ENCODE peak calls at places on chromosome 10, in eight cellular contexts. K, U, Y, B, Q, N, P and I are unnamed samples.

GRCh38 chr10:9781681-9782080 is 1236.0 kb upstream of the CELF2 start:
- DNase-seq in N (no peak), K (no peak), Y (no peak), Q (no peak), U (no peak), P (no peak), B (no peak), I (no peak)

GRCh38 chr10:109968954-109969644 is 38.7 kb upstream of the ADD3 start:
- DNase-seq in Y (no peak), K (no peak), P (no peak), N (no peak), B (no peak), U (no peak), Q (no peak), I (no peak)

GRCh38 chr10:124455441-124455840 is 5.6 kb upstream of the NKX1-2 start:
- DNase-seq in B (no peak), U (no peak), K (no peak), Q (no peak), N (no peak), P (no peak), Y (no peak), I (no peak)

GRCh38 chr10:119305860-119306513 is 98.6 kb downstream of the GRK5 start:
- DNase-seq in Y (peak), K (peak), U (peak), Q (peak), P (peak), B (peak), N (peak), I (peak)

GRCh38 chr10:61330669-61331068 is 122.5 kb downstream of the TMEM26 start:
- DNase-seq in B (no peak), Q (no peak), U (no peak), P (no peak), N (no peak), Y (no peak), K (no peak), I (no peak)

GRCh38 chr10:126931548-126931947 is 26.3 kb downstream of the DOCK1 start:
- DNase-seq in P (no peak), U (no peak), B (no peak), Y (no peak), K (no peak), N (no peak), Q (no peak), I (no peak)

GRCh38 chr10:102802920-102803534 is 34.2 kb downstream of the CYP17A1 start:
- DNase-seq in Q (peak), N (no peak), P (peak), Y (no peak), K (no peak), B (no peak), U (peak), I (peak)

GRCh38 chr10:68501691-68502090 is 25.6 kb downstream of the SLC25A16 start:
- DNase-seq in B (no peak), N (no peak), U (no peak), P (no peak), K (no peak), Y (no peak), Q (no peak), I (no peak)

GRCh38 chr10:94645285-94645684 is 38.2 kb upstream of the CYP2C18 start:
- DNase-seq in B (no peak), P (no peak), K (no peak), Y (no peak), Q (no peak), U (no peak), N (no peak), I (no peak)

GRCh38 chr10:99418910-99419624 is 11.4 kb downstream of the GOT1 start:
- DNase-seq in Q (no peak), P (no peak), Y (no peak), K (no peak), U (no peak), B (no peak), N (no peak), I (no peak)

GRCh38 chr10:45241865-45242518 is 73.4 kb downstream of the OR13A1 start:
- DNase-seq in B (no peak), U (no peak), Y (no peak), P (no peak), N (no peak), K (no peak), Q (no peak), I (no peak)

GRCh38 chr10:116120688-116121087 is 152.3 kb downstream of the GFRA1 start:
- DNase-seq in B (no peak), N (no peak), P (no peak), U (no peak), K (no peak), Q (no peak), Y (no peak), I (no peak)

GRCh38 chr10:44102726-44103255 is 282.1 kb downstream of the CXCL12 start:
- DNase-seq in N (no peak), Y (no peak), Q (no peak), U (no peak), K (no peak), B (no peak), P (peak), I (no peak)

GRCh38 chr10:21171197-21171935 is 274.3 kb upstream of the NEBL start:
- DNase-seq in P (no peak), Q (no peak), K (no peak), N (no peak), Y (no peak), U (no peak), B (no peak), I (no peak)

GRCh38 chr10:132113206-132113605 is 47.5 kb downstream of the JAKMIP3 start:
- DNase-seq in P (no peak), K (no peak), U (no peak), B (no peak), N (no peak), Q (no peak), Y (no peak), I (no peak)

GRCh38 chr10:114372179-114372578 is 32.1 kb downstream of the AFAP1L2 start:
- DNase-seq in B (no peak), K (no peak), P (peak), Y (no peak), Q (no peak), U (no peak), N (no peak), I (no peak)

GRCh38 chr10:116272497-116273221 is at the start of gene GFRA1:
- DNase-seq in Q (no peak), K (no peak), P (peak), U (no peak), N (no peak), B (no peak), Y (no peak), I (no peak)

GRCh38 chr10:59708816-59709471 is 706 bp downstream of the SLC16A9 start:
- DNase-seq in Y (no peak), B (no peak), Q (no peak), K (no peak), U (no peak), P (no peak), N (no peak), I (no peak)

GRCh38 chr10:16761300-16761699 is 55.9 kb downstream of the RSU1 start:
- DNase-seq in U (no peak), N (no peak), Q (no peak), Y (no peak), K (no peak), P (no peak), B (no peak), I (no peak)

GRCh38 chr10:14873090-14873760 is 5.4 kb upstream of the SUV39H2 start:
- DNase-seq in B (no peak), P (peak), Y (no peak), N (no peak), U (peak), K (no peak), Q (no peak), I (peak)

GRCh38 chr10:103679096-103679790 is 176.1 kb downstream of the SH3PXD2A start:
- DNase-seq in B (no peak), Y (no peak), N (no peak), U (no peak), K (no peak), P (no peak), Q (no peak), I (no peak)

GRCh38 chr10:129740532-129741279 is 223.4 kb downstream of the EBF3 start:
- DNase-seq in P (no peak), B (no peak), N (no peak), U (no peak), Y (no peak), K (no peak), Q (no peak), I (no peak)

GRCh38 chr10:71534552-71535158 is 137.9 kb downstream of the CDH23 start:
- DNase-seq in N (no peak), Y (no peak), Q (no peak), B (no peak), P (no peak), K (no peak), U (no peak), I (no peak)

GRCh38 chr10:17989908-17990767 is 38.4 kb downstream of the SLC39A12 start:
- DNase-seq in B (no peak), Y (no peak), P (peak), N (no peak), U (peak), K (no peak), Q (peak), I (no peak)

GRCh38 chr10:99431190-99431549 is 746 bp upstream of the GOT1 start:
- DNase-seq in B (peak), N (no peak), U (no peak), K (no peak), P (peak), Y (no peak), Q (peak), I (no peak)

GRCh38 chr10:132169031-132169765 is 17.6 kb upstream of the DPYSL4 start:
- DNase-seq in N (no peak), K (no peak), B (no peak), Y (no peak), Q (no peak), P (no peak), U (no peak), I (no peak)

GRCh38 chr10:87079106-87079836 is 15.4 kb downstream of the GLUD1 start:
- DNase-seq in N (no peak), B (no peak), Q (no peak), P (no peak), U (no peak), K (no peak), Y (no peak), I (no peak)

GRCh38 chr10:130221456-130222375 is 85.5 kb downstream of the GLRX3 start:
- DNase-seq in U (no peak), Q (no peak), B (no peak), P (no peak), Y (no peak), N (no peak), K (no peak), I (no peak)

GRCh38 chr10:95187617-95188016 is 6.4 kb upstream of the ACSM6 start:
- DNase-seq in U (peak), B (no peak), N (no peak), K (no peak), P (no peak), Q (no peak), Y (no peak), I (no peak)

GRCh38 chr10:52059089-52059488 is 255.0 kb upstream of the DKK1 start:
- DNase-seq in U (no peak), Q (no peak), B (no peak), Y (no peak), P (no peak), N (no peak), K (no peak), I (no peak)

GRCh38 chr10:97140887-97141745 is 44.6 kb downstream of the SLIT1 start:
- DNase-seq in B (no peak), P (no peak), Q (no peak), K (no peak), Y (no peak), U (no peak), N (no peak), I (no peak)

GRCh38 chr10:129870926-129871660 is 93.0 kb downstream of the EBF3 start:
- DNase-seq in U (no peak), Y (no peak), Q (no peak), P (no peak), K (no peak), N (no peak), B (no peak), I (no peak)

GRCh38 chr10:113754768-113755167 is 3.3 kb downstream of the PLEKHS1 start:
- DNase-seq in P (no peak), K (no peak), N (no peak), Q (no peak), Y (no peak), U (no peak), B (no peak), I (no peak)

GRCh38 chr10:102595914-102596313 is 48.4 kb upstream of the TRIM8 start:
- DNase-seq in P (no peak), B (no peak), Q (no peak), U (no peak), N (no peak), Y (no peak), K (no peak), I (no peak)

GRCh38 chr10:113026679-113027078 is 76.6 kb downstream of the TCF7L2 start:
- DNase-seq in N (no peak), Q (no peak), U (peak), Y (no peak), K (no peak), B (no peak), P (peak), I (peak)

GRCh38 chr10:20100157-20100556 is 283.9 kb downstream of the PLXDC2 start:
- DNase-seq in K (no peak), Q (peak), Y (no peak), B (no peak), N (no peak), P (no peak), U (peak), I (no peak)